ENCODE peak calls at places on chromosomes 16 and 17, in ten cellular contexts. S, E, U, X, D, Z, L, Q, P and I are unnamed samples.

GRCh38 chr17:27088767-27089078 is 205.2 kb upstream of the WSB1 start:
- DNase-seq in Z (no peak), Q (no peak), L (no peak), S (no peak), U (no peak), X (no peak), P (no peak), D (no peak), E (no peak), I (no peak)

GRCh38 chr17:31535581-31535981 is 144.1 kb downstream of the RAB11FIP4 start:
- DNase-seq in P (no peak), U (no peak), S (no peak), X (no peak), Q (no peak), L (no peak), E (no peak), Z (no peak), D (no peak), I (no peak)

GRCh38 chr17:70613681-70614080 is 444.3 kb downstream of the KCNJ2 start:
- DNase-seq in D (no peak), X (no peak), Z (no peak), Q (no peak), S (no peak), L (no peak), E (no peak), P (no peak), U (no peak), I (no peak)

GRCh38 chr16:57341441-57342303 is 16.9 kb upstream of the CCL22 start:
- DNase-seq in X (peak; percentile 58), L (no peak), D (no peak), U (peak; percentile 88), Q (no peak), Z (peak; percentile 39), S (no peak), E (no peak), P (no peak), I (peak; percentile 76)

GRCh38 chr17:1347681-1348318 is 52.2 kb downstream of the YWHAE start:
- DNase-seq in L (peak; percentile 66), S (no peak), U (peak; percentile 67), E (no peak), Z (peak; percentile 89), D (no peak), P (no peak), Q (no peak), X (no peak), I (no peak)

GRCh38 chr16:57191056-57191536 is 5.0 kb downstream of the RSPRY1 start:
- DNase-seq in Z (no peak), L (no peak), S (no peak), P (no peak), D (no peak), X (no peak), U (no peak), E (no peak), Q (no peak), I (no peak)

GRCh38 chr17:64183815-64184397 is 54.0 kb upstream of the ERN1 start:
- DNase-seq in Q (no peak), X (no peak), S (no peak), L (peak; percentile 36), P (no peak), D (no peak), U (no peak), E (no peak), Z (peak; percentile 35), I (no peak)

GRCh38 chr16:78249056-78249455 is 149.6 kb downstream of the WWOX start:
- DNase-seq in X (peak; percentile 12), L (no peak), P (no peak), U (peak; percentile 70), S (no peak), Q (no peak), Z (no peak), E (no peak), D (no peak), I (no peak)

DNA sequence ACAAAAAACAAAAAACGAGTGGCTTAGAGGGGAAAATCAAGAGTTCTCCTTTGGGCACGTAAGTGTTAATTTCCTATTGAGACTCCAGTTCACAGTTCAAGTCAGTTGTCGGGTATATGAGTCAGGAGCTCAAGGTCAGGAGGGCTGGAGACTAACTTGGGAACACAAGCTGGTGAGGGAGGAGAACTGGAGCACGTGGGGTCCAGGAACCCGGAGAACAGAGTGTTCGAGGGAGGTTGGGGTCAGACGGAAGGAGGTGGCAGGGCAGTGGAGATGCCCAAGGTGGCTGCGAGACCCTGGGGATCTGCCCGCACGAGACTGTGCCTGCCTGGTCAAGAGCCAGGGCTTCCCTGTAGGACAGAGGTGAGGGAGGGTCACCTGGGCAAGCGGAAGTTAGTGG is 12.0 kb downstream of the ALDH3A1 start:
- DNase-seq in Q (no peak), U (no peak), D (no peak), S (no peak), P (no peak), Z (peak; percentile 83), E (no peak), X (no peak), L (no peak), I (no peak)
- TF ChIP-seq CTCF in Q (no peak), U (no peak), D (no peak), S (no peak), P (no peak), Z (no peak), E (no peak), X (no peak), L (no peak), I (no peak)

DNA sequence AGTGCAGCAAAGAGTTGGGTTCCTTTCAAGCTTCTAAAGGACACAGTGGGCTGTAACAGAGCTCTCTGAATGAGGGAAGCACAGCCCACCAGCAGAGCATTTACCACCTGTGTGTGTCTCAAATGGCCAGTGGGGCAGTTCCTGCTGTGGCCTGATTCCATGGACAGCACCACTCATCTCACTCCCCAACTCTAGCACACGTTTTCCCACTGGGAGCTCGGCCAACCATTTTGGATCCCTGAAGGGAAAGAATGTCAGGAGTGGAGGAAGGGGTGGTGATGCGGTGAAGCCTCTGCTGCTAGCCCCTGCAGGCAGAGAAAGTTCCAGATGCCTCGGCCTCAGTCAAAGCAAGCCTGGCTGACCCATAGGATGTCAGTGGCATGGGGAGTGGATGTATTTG is 86.6 kb downstream of the PLXDC1 start:
- DNase-seq in L (no peak), X (no peak), E (no peak), U (no peak), P (no peak), Q (no peak), S (no peak), D (no peak), Z (no peak), I (no peak)
- TF ChIP-seq CTCF in L (no peak), X (no peak), E (no peak), U (no peak), P (no peak), Q (no peak), S (no peak), D (no peak), Z (no peak), I (no peak)

DNA sequence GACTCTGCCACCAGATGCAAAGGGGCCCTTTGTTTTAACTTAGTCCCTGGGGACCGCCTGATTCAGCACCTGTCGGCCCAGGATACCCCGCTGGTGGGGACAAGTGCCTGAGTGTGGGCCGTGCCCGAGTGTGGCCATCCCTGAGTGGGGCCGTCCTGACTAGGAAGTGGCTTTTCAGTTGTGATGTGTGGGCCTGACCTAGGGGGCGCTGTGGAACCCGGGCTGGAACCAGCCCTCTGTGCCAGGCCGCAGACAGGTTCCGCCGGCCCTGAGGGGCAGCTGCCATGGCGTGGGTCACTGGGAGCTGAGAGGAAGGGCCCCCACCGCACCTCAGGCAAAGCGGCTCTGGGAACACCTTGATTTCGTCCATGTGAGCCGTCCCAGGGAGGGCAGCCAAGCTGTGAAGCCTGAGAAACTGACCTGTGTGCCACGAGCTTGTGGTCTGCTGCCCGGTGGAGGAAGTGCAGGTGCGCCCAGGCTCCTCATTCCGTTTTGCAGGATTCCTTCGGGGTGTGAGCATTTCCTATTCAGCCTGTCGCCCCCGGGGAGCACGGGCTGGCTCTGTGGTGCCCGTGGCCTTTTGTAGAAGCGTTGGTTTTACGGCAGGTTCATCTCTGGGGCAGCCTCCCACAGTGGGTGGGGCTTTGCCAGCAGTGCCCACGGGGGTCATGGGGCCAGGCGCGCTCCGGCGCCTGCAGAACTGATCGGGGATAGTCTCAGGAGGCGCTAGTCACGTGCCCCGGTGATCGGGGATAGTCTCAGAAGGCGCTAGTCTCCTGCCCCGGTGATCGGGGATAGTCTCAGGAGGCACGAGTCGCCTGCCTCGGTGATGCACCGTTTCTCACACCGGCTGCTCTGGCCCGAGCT is 5.3 kb downstream of the RPL13 start:
- DNase-seq in D (no peak), E (no peak), Q (no peak), U (peak; percentile 74), S (no peak), Z (peak; percentile 75), L (no peak), X (peak; percentile 74), P (no peak), I (no peak)
- TF ChIP-seq CTCF in D (peak; percentile 42), E (peak; percentile 21), Q (peak; percentile 56), U (peak; percentile 37), S (peak; percentile 62), Z (peak; percentile 41), L (no peak), X (peak; percentile 76), P (peak; percentile 65), I (peak; percentile 67)

GRCh38 chr17:9258115-9259020 is 237.1 kb downstream of the NTN1 start:
- DNase-seq in P (no peak), E (no peak), Q (no peak), X (no peak), L (no peak), Z (no peak), S (no peak), U (no peak), D (no peak), I (no peak)

GRCh38 chr17:9256944-9257629 is 235.8 kb downstream of the NTN1 start:
- DNase-seq in U (peak; percentile 47), X (no peak), L (no peak), P (no peak), E (no peak), S (no peak), Q (no peak), Z (no peak), D (no peak), I (no peak)

GRCh38 chr17:9254841-9255240 is 233.5 kb downstream of the NTN1 start:
- DNase-seq in X (no peak), U (no peak), Q (no peak), S (no peak), L (no peak), D (no peak), Z (no peak), P (no peak), E (no peak), I (no peak)

GRCh38 chr17:9255838-9256237 is 234.5 kb downstream of the NTN1 start:
- DNase-seq in Z (no peak), P (no peak), X (no peak), L (no peak), D (no peak), U (no peak), E (no peak), Q (no peak), S (no peak), I (no peak)

DNA sequence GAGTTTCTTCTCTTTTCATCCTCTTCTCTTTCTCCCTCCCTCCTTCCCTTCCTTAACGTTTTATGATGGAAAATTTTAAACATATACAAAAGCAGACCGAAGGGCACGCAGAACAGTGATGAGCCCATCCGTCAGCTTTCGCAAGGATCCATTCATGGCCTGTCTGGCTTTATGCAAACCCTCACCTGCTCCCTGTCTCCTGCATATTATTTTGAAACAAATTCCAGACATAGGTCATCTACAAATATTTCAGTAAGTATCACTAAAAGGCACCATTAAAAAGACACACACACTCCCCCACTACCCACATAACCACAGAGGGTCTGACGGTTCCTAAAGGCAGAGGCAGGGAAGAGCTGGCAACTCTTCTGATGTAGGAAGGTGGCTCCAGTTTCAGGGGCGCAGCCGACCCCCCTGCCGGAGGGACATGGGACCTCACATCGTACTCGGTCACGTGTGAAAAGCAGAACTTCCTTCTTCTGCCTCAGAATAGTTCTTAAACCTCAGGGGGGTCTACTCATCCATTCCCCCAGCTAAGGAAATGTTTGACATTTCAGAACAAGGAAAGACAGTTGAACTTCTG is 235.1 kb downstream of the NTN1 start:
- DNase-seq in D (no peak), Q (no peak), S (no peak), Z (no peak), X (no peak), P (no peak), E (no peak), U (no peak), L (no peak), I (no peak)
- TF ChIP-seq CTCF in D (no peak), Q (no peak), S (no peak), Z (no peak), X (no peak), P (no peak), E (no peak), U (no peak), L (no peak), I (no peak)